ENCODE peak calls at places on chromosomes 1 and 21, in eight cellular contexts. H, A, Q, T, L, R, Y and W are unnamed samples.

GRCh38 chr21:28480091-28480869 is 512.4 kb downstream of the LTN1 start:
- DNase-seq in H (no peak), A (no peak), Q (peak; percentile 6), T (no peak), L (no peak), R (no peak), Y (no peak), W (no peak)

GRCh38 chr1:56331892-56332567 is 247.3 kb downstream of the PLPP3 start:
- DNase-seq in H (no peak), A (no peak), Q (no peak), T (no peak), L (no peak), R (no peak), Y (peak; percentile 30), W (no peak)

GRCh38 chr1:202892501-202892900 is 3.6 kb upstream of the RABIF start:
- DNase-seq in H (no peak), A (no peak), Q (no peak), T (no peak), L (no peak), R (no peak), Y (no peak), W (no peak)

GRCh38 chr1:41891403-41891896 is 27.3 kb downstream of the HIVEP3 start:
- DNase-seq in H (peak; percentile 45), A (peak; percentile 76), Q (no peak), T (peak; percentile 67), L (no peak), R (no peak), Y (peak; percentile 57), W (no peak)

GRCh38 chr1:24513691-24514090 is 11.1 kb downstream of the RCAN3 start:
- DNase-seq in H (no peak), A (no peak), Q (no peak), T (no peak), L (no peak), R (no peak), Y (no peak), W (no peak)

GRCh38 chr1:7290971-7291970 is 479.8 kb upstream of the VAMP3 start:
- DNase-seq in H (no peak), A (no peak), Q (peak; percentile 55), T (no peak), L (peak; percentile 69), R (no peak), Y (peak; percentile 39), W (no peak)

GRCh38 chr1:110102081-110102480 is 10.2 kb upstream of the UBL4B start:
- DNase-seq in H (no peak), A (peak; percentile 47), Q (no peak), T (no peak), L (no peak), R (no peak), Y (peak; percentile 29), W (no peak)

GRCh38 chr1:29271724-29272123 is 35.4 kb downstream of the PTPRU start:
- DNase-seq in H (no peak), A (no peak), Q (peak; percentile 89), T (no peak), L (no peak), R (no peak), Y (peak; percentile 72), W (no peak)

GRCh38 chr1:66681686-66682085 is 70.6 kb upstream of the DYNLT5 start:
- DNase-seq in H (no peak), A (no peak), Q (no peak), T (no peak), L (no peak), R (no peak), Y (no peak), W (no peak)

GRCh38 chr1:2623571-2624337 is 9.1 kb downstream of the MMEL1 start:
- DNase-seq in H (no peak), A (no peak), Q (no peak), T (no peak), L (no peak), R (no peak), Y (no peak), W (no peak)

GRCh38 chr1:172955161-172955821 is 95.5 kb downstream of the TNFSF18 start:
- DNase-seq in H (no peak), A (no peak), Q (peak; percentile 85), T (no peak), L (no peak), R (no peak), Y (peak; percentile 70), W (no peak)

GRCh38 chr1:7538849-7539771 is 232.0 kb upstream of the VAMP3 start:
- DNase-seq in H (no peak), A (no peak), Q (no peak), T (no peak), L (no peak), R (no peak), Y (no peak), W (no peak)

GRCh38 chr1:36442337-36442736 is 7.9 kb downstream of the OSCP1 start:
- DNase-seq in H (no peak), A (no peak), Q (no peak), T (no peak), L (no peak), R (no peak), Y (no peak), W (no peak)

GRCh38 chr21:34205811-34206635 is 132.6 kb downstream of the MRPS6 start:
- DNase-seq in H (peak; percentile 93), A (peak; percentile 50), Q (no peak), T (no peak), L (no peak), R (peak; percentile 76), Y (no peak), W (peak; percentile 82)

GRCh38 chr1:229407206-229408026 is 26.5 kb downstream of the ACTA1 start:
- DNase-seq in H (no peak), A (no peak), Q (no peak), T (no peak), L (no peak), R (no peak), Y (no peak), W (no peak)

GRCh38 chr21:46598563-46599250 is 6.2 kb downstream of the S100B start:
- DNase-seq in H (no peak), A (peak; percentile 10), Q (no peak), T (no peak), L (no peak), R (no peak), Y (no peak), W (no peak)

GRCh38 chr1:76115186-76115585 is 40.6 kb downstream of the ST6GALNAC3 start:
- DNase-seq in H (no peak), A (no peak), Q (no peak), T (no peak), L (no peak), R (no peak), Y (no peak), W (no peak)

GRCh38 chr1:103256490-103256889 is 148.2 kb upstream of the COL11A1 start:
- DNase-seq in H (no peak), A (no peak), Q (no peak), T (no peak), L (no peak), R (no peak), Y (peak; percentile 25), W (no peak)

GRCh38 chr1:61285371-61285885 is 203.1 kb downstream of the NFIA start:
- DNase-seq in H (no peak), A (no peak), Q (no peak), T (no peak), L (no peak), R (no peak), Y (no peak), W (no peak)

GRCh38 chr1:25009675-25010262 is 79.7 kb upstream of the RUNX3 start:
- DNase-seq in H (no peak), A (no peak), Q (no peak), T (no peak), L (no peak), R (no peak), Y (no peak), W (no peak)

GRCh38 chr1:200905411-200906052 is 10.8 kb downstream of the INAVA start:
- DNase-seq in H (no peak), A (no peak), Q (no peak), T (peak; percentile 24), L (no peak), R (no peak), Y (no peak), W (no peak)

GRCh38 chr1:108199231-108199657 is 899 bp downstream of the SLC25A24 start:
- DNase-seq in H (no peak), A (no peak), Q (peak; percentile 23), T (no peak), L (no peak), R (no peak), Y (peak; percentile 54), W (no peak)

GRCh38 chr1:233487415-233487814 is 126.5 kb upstream of the KCNK1 start:
- DNase-seq in H (no peak), A (no peak), Q (no peak), T (no peak), L (no peak), R (no peak), Y (no peak), W (no peak)

GRCh38 chr1:201556841-201557571 is 18.1 kb downstream of the NAV1 start:
- DNase-seq in H (no peak), A (no peak), Q (no peak), T (no peak), L (no peak), R (no peak), Y (no peak), W (no peak)

GRCh38 chr1:113021430-113022085 is 51.4 kb upstream of the LRIG2 start:
- DNase-seq in H (no peak), A (no peak), Q (peak; percentile 52), T (no peak), L (no peak), R (peak; percentile 38), Y (peak; percentile 59), W (peak; percentile 72)

GRCh38 chr21:17436626-17437111 is 76.2 kb upstream of the CXADR start:
- DNase-seq in H (no peak), A (no peak), Q (no peak), T (no peak), L (no peak), R (no peak), Y (peak; percentile 50), W (no peak)